ENCODE peak calls at places on chromosome 16, in six cellular contexts. K, A, V, N, S and Z are unnamed samples.

GRCh38 chr16:4673387-4674046 is 19.8 kb upstream of the NUDT16L1 start:
- DNase-seq in N (no peak), A (no peak), V (no peak), K (no peak), S (no peak), Z (no peak)

GRCh38 chr16:65306313-65306712 is 184.4 kb upstream of the CDH11 start:
- DNase-seq in K (no peak), N (no peak), A (no peak), V (no peak), S (no peak), Z (no peak)

GRCh38 chr16:31052131-31052530 is 18.8 kb downstream of the STX4 start:
- DNase-seq in N (no peak), K (no peak), A (peak), S (no peak), V (peak), Z (no peak)

GRCh38 chr16:75234856-75235696 is 16.3 kb downstream of the CTRB1 start:
- DNase-seq in V (no peak), N (no peak), S (no peak), A (no peak), K (no peak), Z (no peak)

GRCh38 chr16:60203525-60204124 is 1469.5 kb upstream of the GOT2 start:
- DNase-seq in V (peak), A (no peak), S (no peak), K (no peak), N (no peak), Z (no peak)

GRCh38 chr16:85624646-85625045 is 11.5 kb downstream of the GSE1 start:
- DNase-seq in N (no peak), V (no peak), S (no peak), A (no peak), K (no peak), Z (no peak)

GRCh38 chr16:54027126-54027922 is 259.3 kb downstream of the IRX3 start:
- DNase-seq in A (peak), S (no peak), N (no peak), K (no peak), V (peak), Z (no peak)

GRCh38 chr16:57265850-57266530 is 18.5 kb downstream of the PLLP start:
- DNase-seq in A (peak), V (peak), N (no peak), K (no peak), S (no peak), Z (no peak)

GRCh38 chr16:69741519-69741918 is 13.2 kb downstream of the NOB1 start:
- DNase-seq in A (peak), K (no peak), S (no peak), N (no peak), V (peak), Z (no peak)

GRCh38 chr16:85935957-85936760 is 37.2 kb downstream of the IRF8 start:
- DNase-seq in K (peak), N (peak), V (no peak), S (peak), A (no peak), Z (peak)

GRCh38 chr16:81486555-81487061 is 42.0 kb downstream of the CMIP start:
- DNase-seq in K (no peak), A (peak), S (no peak), N (no peak), V (no peak), Z (no peak)

GRCh38 chr16:13041180-13041579 is 139.8 kb downstream of the SHISA9 start:
- DNase-seq in V (no peak), A (no peak), N (no peak), K (no peak), S (no peak), Z (no peak)

GRCh38 chr16:11585460-11586374 is 1.0 kb downstream of the LITAF start:
- DNase-seq in N (peak), K (no peak), S (no peak), V (no peak), A (no peak), Z (no peak)

GRCh38 chr16:7597677-7598076 is 265.0 kb downstream of the RBFOX1 start:
- DNase-seq in A (no peak), S (no peak), N (no peak), K (no peak), V (peak), Z (no peak)

GRCh38 chr16:55476625-55477533 is 2.1 kb upstream of the MMP2 start:
- DNase-seq in V (no peak), N (no peak), S (no peak), A (peak), K (no peak), Z (no peak)

GRCh38 chr16:70438325-70438982 is 446 bp downstream of the ST3GAL2 start:
- DNase-seq in A (no peak), S (peak), V (no peak), K (no peak), N (peak), Z (no peak)

GRCh38 chr16:79826732-79827514 is 226.4 kb upstream of the MAF start:
- DNase-seq in K (no peak), V (no peak), N (no peak), A (no peak), S (no peak), Z (no peak)

GRCh38 chr16:81848306-81848853 is 69.3 kb downstream of the PLCG2 start:
- DNase-seq in K (no peak), A (no peak), V (no peak), N (no peak), S (no peak), Z (no peak)

GRCh38 chr16:14378131-14378551 is 251.9 kb downstream of the PARN start:
- DNase-seq in V (no peak), N (no peak), K (no peak), A (peak), S (no peak), Z (no peak)

GRCh38 chr16:30977502-30977901 is 7.5 kb upstream of the HSD3B7 start:
- DNase-seq in V (peak), S (no peak), K (no peak), A (no peak), N (no peak), Z (no peak)

GRCh38 chr16:31130336-31130812 is 5.2 kb downstream of the PRSS8 start:
- DNase-seq in K (no peak), A (no peak), V (no peak), S (no peak), N (no peak), Z (no peak)

GRCh38 chr16:3020604-3021448 is 658 bp downstream of the TNFRSF12A start:
- DNase-seq in N (no peak), K (no peak), S (no peak), V (peak), A (peak), Z (peak)

GRCh38 chr16:11325404-11326083 is 19.7 kb upstream of the RMI2 start:
- DNase-seq in A (no peak), N (no peak), K (no peak), V (no peak), S (peak), Z (no peak)

GRCh38 chr16:81649561-81649960 is 129.5 kb upstream of the PLCG2 start:
- DNase-seq in S (no peak), A (peak), V (no peak), N (no peak), K (no peak), Z (no peak)

GRCh38 chr16:8961811-8962390 is 1.8 kb downstream of the USP7 start:
- DNase-seq in V (no peak), A (peak), S (no peak), K (no peak), N (no peak), Z (no peak)

GRCh38 chr16:65908568-65908967 is 457.9 kb upstream of the CDH5 start:
- DNase-seq in S (no peak), A (no peak), N (no peak), V (no peak), K (no peak), Z (no peak)

GRCh38 chr16:73056911-73057310 is 9.0 kb upstream of the ZFHX3 start:
- DNase-seq in A (peak), S (no peak), V (no peak), K (no peak), N (no peak), Z (no peak)

GRCh38 chr16:79066621-79067020 is 533.9 kb downstream of the MAF start:
- DNase-seq in N (no peak), K (no peak), V (no peak), A (no peak), S (no peak), Z (no peak)

GRCh38 chr16:57614546-57615343 is 13.7 kb upstream of the ADGRG1 start:
- DNase-seq in K (no peak), S (peak), A (no peak), V (no peak), N (no peak), Z (no peak)